ENCODE peak calls at places on chromosomes 5 and 9, in ten cellular contexts. Q, Y, L, E, K, X, V, O, D and B are unnamed samples.

GRCh38 chr5:126503602-126504104 is 80.4 kb downstream of the GRAMD2B start:
- DNase-seq in E (no peak), O (no peak), Q (no peak), K (no peak), V (no peak), D (peak), Y (peak), L (peak), X (no peak), B (no peak)

GRCh38 chr9:5336683-5337082 is 3.0 kb downstream of the RLN1 start:
- DNase-seq in O (no peak), E (no peak), D (no peak), K (peak), X (no peak), L (no peak), V (no peak), Q (no peak), Y (peak), B (no peak)

GRCh38 chr9:133275105-133276000 is at the start of gene ABO:
- DNase-seq in Q (no peak), E (peak), L (no peak), O (no peak), D (no peak), X (no peak), Y (no peak), K (no peak), V (no peak), B (no peak)

GRCh38 chr5:170522211-170523128 is 18.6 kb downstream of the KCNIP1 start:
- DNase-seq in Q (no peak), K (no peak), O (no peak), D (peak), X (no peak), L (peak), Y (no peak), V (no peak), E (no peak), B (peak)

GRCh38 chr9:85024374-85024773 is 354.8 kb downstream of the NTRK2 start:
- DNase-seq in Y (no peak), K (no peak), O (no peak), L (no peak), D (no peak), X (no peak), V (no peak), E (no peak), Q (no peak), B (no peak)

GRCh38 chr9:84697494-84698114 is 28.1 kb downstream of the NTRK2 start:
- DNase-seq in Y (peak), O (no peak), K (peak), Q (peak), E (peak), V (peak), D (no peak), X (peak), L (no peak), B (no peak)

GRCh38 chr5:761854-762685 is 22.5 kb downstream of the ZDHHC11B start:
- DNase-seq in L (no peak), X (no peak), Y (no peak), O (no peak), K (no peak), E (peak), V (peak), Q (no peak), D (no peak), B (no peak)

GRCh38 chr5:172370648-172371248 is 83.6 kb downstream of the SH3PXD2B start:
- DNase-seq in D (no peak), V (no peak), Y (peak), L (peak), E (peak), K (no peak), Q (peak), X (peak), O (no peak), B (no peak)

GRCh38 chr9:33468215-33468730 is 5.5 kb downstream of the NOL6 start:
- DNase-seq in K (no peak), X (no peak), Q (no peak), L (no peak), Y (no peak), D (no peak), O (no peak), V (peak), E (no peak), B (no peak)

GRCh38 chr9:77215874-77216273 is 38.5 kb downstream of the VPS13A start:
- DNase-seq in X (no peak), Q (no peak), V (no peak), E (no peak), Y (no peak), K (no peak), L (peak), O (no peak), D (no peak), B (no peak)

GRCh38 chr5:33690736-33691135 is 201.1 kb downstream of the ADAMTS12 start:
- DNase-seq in O (no peak), L (peak), X (no peak), E (no peak), V (no peak), K (no peak), D (peak), Y (no peak), Q (no peak), B (peak)

GRCh38 chr9:125428515-125429467 is 167.2 kb downstream of the GAPVD1 start:
- DNase-seq in O (no peak), D (no peak), E (no peak), Y (no peak), Q (no peak), V (peak), L (no peak), X (no peak), K (no peak), B (no peak)

GRCh38 chr5:95876782-95877181 is 54.3 kb upstream of the GLRX start:
- DNase-seq in Q (no peak), D (no peak), X (no peak), L (no peak), O (no peak), Y (no peak), V (no peak), K (no peak), E (no peak), B (no peak)

GRCh38 chr5:74167206-74167929 is 473.2 kb downstream of the ENC1 start:
- DNase-seq in V (no peak), D (peak), Y (no peak), O (no peak), X (no peak), L (peak), E (no peak), Q (no peak), K (no peak), B (peak)

GRCh38 chr9:33297455-33297854 is 7.1 kb downstream of the NFX1 start:
- DNase-seq in K (no peak), E (peak), X (peak), Y (peak), Q (no peak), O (no peak), V (peak), L (no peak), D (no peak), B (no peak)

GRCh38 chr5:68379275-68380026 is 163.9 kb downstream of the PIK3R1 start:
- DNase-seq in L (no peak), Q (no peak), D (no peak), E (no peak), X (no peak), V (no peak), O (no peak), K (no peak), Y (no peak), B (no peak)

GRCh38 chr5:83426855-83427254 is 44.7 kb upstream of the VCAN start:
- DNase-seq in V (no peak), D (no peak), Y (no peak), O (no peak), K (no peak), L (no peak), X (no peak), E (no peak), Q (no peak), B (no peak)

GRCh38 chr5:178211095-178212048 is 7.0 kb downstream of the HNRNPAB start:
- DNase-seq in V (no peak), L (no peak), X (no peak), E (no peak), O (no peak), Q (no peak), D (no peak), Y (no peak), K (no peak), B (no peak)

GRCh38 chr5:135570453-135570764 is 8.4 kb downstream of the CXCL14 start:
- DNase-seq in D (no peak), L (no peak), X (no peak), E (no peak), O (no peak), Y (no peak), V (no peak), Q (no peak), K (no peak), B (no peak)

GRCh38 chr5:80912479-80912878 is 47.7 kb upstream of the RASGRF2 start:
- DNase-seq in D (no peak), K (no peak), X (no peak), E (no peak), Y (no peak), V (no peak), O (no peak), L (no peak), Q (no peak), B (no peak)